ENCODE peak calls at places on chromosome 19, in five cellular contexts. One of them, this sample, is unnamed.

GRCh38 chr19:46040952-46041500 is at the start of gene IGFL4:
- DNase-seq in EH: peak
- DNase-seq in NCI-H1694: no peak
- DNase-seq in CD4-positive, alpha-beta T cell: no peak
- DNase-seq in mucosa of descending colon: no peak
- DNase-seq in this sample: no peak

GRCh38 chr19:4088975-4089374 is 22.3 kb upstream of the ZBTB7A start:
- DNase-seq in EH: no peak
- DNase-seq in NCI-H1694: no peak
- DNase-seq in CD4-positive, alpha-beta T cell: no peak
- DNase-seq in mucosa of descending colon: no peak
- DNase-seq in this sample: no peak

GRCh38 chr19:31316201-31316951 is 32.9 kb downstream of the TSHZ3 start:
- DNase-seq in EH: no peak
- DNase-seq in NCI-H1694: no peak
- DNase-seq in CD4-positive, alpha-beta T cell: no peak
- DNase-seq in mucosa of descending colon: no peak
- DNase-seq in this sample: peak

GRCh38 chr19:3136684-3137055 is 837 bp downstream of the GNA15 start:
- DNase-seq in EH: no peak
- DNase-seq in NCI-H1694: no peak
- DNase-seq in CD4-positive, alpha-beta T cell: no peak
- DNase-seq in mucosa of descending colon: no peak
- DNase-seq in this sample: no peak

GRCh38 chr19:18499055-18499775 is 22.7 kb downstream of the ELL start:
- DNase-seq in EH: peak
- DNase-seq in NCI-H1694: no peak
- DNase-seq in CD4-positive, alpha-beta T cell: no peak
- DNase-seq in mucosa of descending colon: no peak
- DNase-seq in this sample: no peak

GRCh38 chr19:18785179-18786124 is 5.7 kb downstream of the COMP start:
- DNase-seq in EH: peak
- DNase-seq in NCI-H1694: peak
- DNase-seq in CD4-positive, alpha-beta T cell: peak
- DNase-seq in mucosa of descending colon: peak
- DNase-seq in this sample: peak

GRCh38 chr19:49690656-49691242 is at the start of gene CPT1C:
- DNase-seq in EH: peak
- DNase-seq in NCI-H1694: peak
- DNase-seq in CD4-positive, alpha-beta T cell: no peak
- DNase-seq in mucosa of descending colon: peak
- DNase-seq in this sample: peak

GRCh38 chr19:48287748-48288147 is 17.9 kb downstream of the ZNF114 start:
- DNase-seq in EH: no peak
- DNase-seq in NCI-H1694: no peak
- DNase-seq in CD4-positive, alpha-beta T cell: no peak
- DNase-seq in mucosa of descending colon: no peak
- DNase-seq in this sample: no peak

GRCh38 chr19:51144482-51145045 is 2.5 kb downstream of the SIGLEC7 start:
- DNase-seq in EH: no peak
- DNase-seq in NCI-H1694: no peak
- DNase-seq in CD4-positive, alpha-beta T cell: no peak
- DNase-seq in mucosa of descending colon: no peak
- DNase-seq in this sample: no peak

GRCh38 chr19:13978721-13979191 is 26.4 kb downstream of the DCAF15 start:
- DNase-seq in EH: no peak
- DNase-seq in NCI-H1694: no peak
- DNase-seq in CD4-positive, alpha-beta T cell: no peak
- DNase-seq in mucosa of descending colon: no peak
- DNase-seq in this sample: no peak

GRCh38 chr19:13100031-13100588 is 2.5 kb downstream of the LYL1 start:
- DNase-seq in EH: peak
- DNase-seq in NCI-H1694: no peak
- DNase-seq in CD4-positive, alpha-beta T cell: no peak
- DNase-seq in mucosa of descending colon: no peak
- DNase-seq in this sample: no peak

GRCh38 chr19:966481-967088 is 17.6 kb upstream of the WDR18 start:
- DNase-seq in EH: no peak
- DNase-seq in NCI-H1694: no peak
- DNase-seq in CD4-positive, alpha-beta T cell: no peak
- DNase-seq in mucosa of descending colon: no peak
- DNase-seq in this sample: no peak

GRCh38 chr19:40055832-40056504 is at the start of gene ZNF780B:
- DNase-seq in EH: peak
- DNase-seq in NCI-H1694: peak
- DNase-seq in CD4-positive, alpha-beta T cell: peak
- DNase-seq in mucosa of descending colon: peak
- DNase-seq in this sample: peak

GRCh38 chr19:480016-480855 is 16.1 kb upstream of the MADCAM1 start:
- DNase-seq in EH: peak
- DNase-seq in NCI-H1694: peak
- DNase-seq in CD4-positive, alpha-beta T cell: no peak
- DNase-seq in mucosa of descending colon: peak
- DNase-seq in this sample: peak

GRCh38 chr19:13016628-13017305 is 21.5 kb downstream of the NFIX start:
- DNase-seq in EH: no peak
- DNase-seq in NCI-H1694: no peak
- DNase-seq in CD4-positive, alpha-beta T cell: no peak
- DNase-seq in mucosa of descending colon: no peak
- DNase-seq in this sample: no peak